ENCODE peak calls at places on chromosome 10, in five cellular contexts. V is ovary; E is lower lobe of right lung; X is MM.1S; U is CD4-positive, alpha-beta T cell. F is an unnamed sample.

GRCh38 chr10:36172054-36172531 is 530.0 kb upstream of the FZD8 start:
- DNase-seq in X (no peak), U (no peak), E (no peak), V (no peak), F (no peak)

GRCh38 chr10:102501201-102502028 is 1.1 kb downstream of the ACTR1A start:
- DNase-seq in U (no peak), E (no peak), V (no peak), X (peak; percentile 20), F (no peak)

GRCh38 chr10:42952358-42952757 is 124.5 kb upstream of the RET start:
- DNase-seq in U (no peak), E (peak; percentile 48), V (peak; percentile 19), X (no peak), F (peak; percentile 67)

GRCh38 chr10:106467506-106467905 is 697.0 kb downstream of the SORCS1 start:
- DNase-seq in U (no peak), V (no peak), X (no peak), E (no peak), F (no peak)

GRCh38 chr10:63027533-63027932 is 105.6 kb upstream of the NRBF2 start:
- DNase-seq in V (no peak), X (no peak), U (no peak), E (no peak), F (no peak)

GRCh38 chr10:14653271-14654161 is 121.2 kb downstream of the FAM107B start:
- DNase-seq in X (no peak), V (no peak), U (no peak), E (no peak), F (no peak)

GRCh38 chr10:427746-428519 is 261.5 kb downstream of the DIP2C start:
- DNase-seq in V (no peak), X (no peak), E (no peak), U (no peak), F (no peak)

GRCh38 chr10:46528675-46529615 is 27.5 kb downstream of the GPRIN2 start:
- DNase-seq in V (peak; percentile 25), E (peak; percentile 47), X (no peak), U (no peak), F (no peak)

GRCh38 chr10:124561206-124561605 is 99.6 kb downstream of the LHPP start:
- DNase-seq in V (peak; percentile 38), X (no peak), U (no peak), E (peak; percentile 20), F (peak; percentile 48)

GRCh38 chr10:103982639-103983038 is 15.7 kb downstream of the SLK start:
- DNase-seq in X (peak; percentile 53), V (no peak), E (no peak), U (no peak), F (no peak)

GRCh38 chr10:118873738-118874105 is 119.0 kb upstream of the CACUL1 start:
- DNase-seq in X (no peak), E (no peak), U (no peak), V (no peak), F (no peak)

GRCh38 chr10:310976-311639 is 175.9 kb downstream of the ZMYND11 start:
- DNase-seq in X (no peak), U (no peak), V (no peak), E (no peak), F (no peak)

GRCh38 chr10:126421745-126422144 is 33.5 kb upstream of the ADAM12 start:
- DNase-seq in V (no peak), X (no peak), E (no peak), U (no peak), F (no peak)

GRCh38 chr10:53140516-53140915 is 367.9 kb upstream of the MBL2 start:
- DNase-seq in E (no peak), X (no peak), V (no peak), U (no peak), F (no peak)

GRCh38 chr10:101617102-101617823 is 29.1 kb downstream of the DPCD start:
- DNase-seq in V (no peak), E (no peak), X (no peak), U (no peak), F (no peak)

GRCh38 chr10:117320050-117320665 is 55.1 kb downstream of the PDZD8 start:
- DNase-seq in E (no peak), V (no peak), U (no peak), X (peak; percentile 19), F (no peak)

GRCh38 chr10:7406712-7407333 is 4.0 kb downstream of the SFMBT2 start:
- DNase-seq in U (no peak), X (no peak), V (peak; percentile 76), E (no peak), F (no peak)

GRCh38 chr10:114856544-114857287 is 35.1 kb downstream of the FHIP2A start:
- DNase-seq in X (peak; percentile 42), E (no peak), V (no peak), U (no peak), F (no peak)

GRCh38 chr10:97065686-97066679 is 119.8 kb downstream of the SLIT1 start:
- DNase-seq in U (no peak), V (no peak), E (no peak), X (no peak), F (peak; percentile 46)

GRCh38 chr10:103598654-103599115 is 105.2 kb downstream of the NEURL1 start:
- DNase-seq in V (peak; percentile 70), X (no peak), E (no peak), U (no peak), F (no peak)

GRCh38 chr10:78382047-78382446 is 348.4 kb downstream of the RPS24 start:
- DNase-seq in V (no peak), X (no peak), E (no peak), U (no peak), F (no peak)

GRCh38 chr10:100879741-100880360 is 32.9 kb upstream of the SLF2 start:
- DNase-seq in V (no peak), U (no peak), X (no peak), E (no peak), F (no peak)

GRCh38 chr10:90587081-90587491 is 270.8 kb downstream of the HTR7 start:
- DNase-seq in U (no peak), V (no peak), E (no peak), X (no peak), F (no peak)

GRCh38 chr10:95663496-95663895 is 7.0 kb upstream of the ALDH18A1 start:
- DNase-seq in X (no peak), V (no peak), E (no peak), U (no peak), F (no peak)

GRCh38 chr10:69807122-69807521 is 5.4 kb downstream of the COL13A1 start:
- DNase-seq in X (no peak), E (no peak), U (no peak), V (no peak), F (no peak)

GRCh38 chr10:19702215-19702614 is 114.0 kb upstream of the PLXDC2 start:
- DNase-seq in E (no peak), V (no peak), U (no peak), X (no peak), F (no peak)

GRCh38 chr10:82969405-82969804 is 1094.4 kb downstream of the NRG3 start:
- DNase-seq in V (no peak), U (no peak), X (peak; percentile 40), E (no peak), F (no peak)
- TF ChIP-seq CTCF in V (no peak), U (no peak), X (peak; percentile 49), E (peak; percentile 28), F (peak; percentile 32)

GRCh38 chr10:131101011-131101410 is 210.5 kb downstream of the TCERG1L start:
- DNase-seq in E (peak; percentile 20), U (no peak), V (no peak), X (no peak), F (no peak)
- H3K9me3 ChIP-seq in E (no peaks in the 10 kb centered on the region), U (no peaks in the 10 kb centered on the region), V (no peaks in the 10 kb centered on the region), X (no peaks in the 10 kb centered on the region), F (no peaks in the 10 kb centered on the region)

GRCh38 chr10:87761153-87761552 is 56.9 kb downstream of the ATAD1 start:
- DNase-seq in E (no peak), U (no peak), X (no peak), V (no peak), F (no peak)
- TF ChIP-seq CTCF in E (no peak), U (no peak), X (no peak), V (no peak), F (no peak)

DNA sequence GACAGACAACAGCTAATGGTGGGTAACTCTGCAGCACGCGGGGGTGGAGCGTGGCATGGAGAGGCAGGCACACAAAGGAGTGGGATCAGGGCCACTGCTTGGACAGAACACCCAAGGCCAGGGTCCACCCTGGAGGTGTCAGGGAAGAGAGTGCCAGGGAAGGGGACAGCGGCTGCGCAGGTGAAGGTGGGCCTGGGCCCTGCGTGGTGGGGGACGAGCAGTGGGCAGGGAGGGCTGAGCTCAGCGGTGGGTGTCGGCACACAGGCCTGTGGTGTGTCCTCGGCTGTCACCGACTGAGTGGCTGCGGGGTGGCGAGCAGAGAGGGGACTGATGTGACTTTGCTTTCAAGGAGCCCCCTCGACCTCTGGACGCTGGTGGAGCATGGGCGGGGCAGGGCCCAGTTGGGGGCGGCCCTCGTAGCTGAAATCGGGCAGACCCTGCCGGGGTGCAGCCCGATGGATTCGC is 8.4 kb upstream of the SCART1 start:
- DNase-seq in U (no peak), E (no peak), X (no peak), V (no peak), F (no peak)
- H3K9me3 ChIP-seq in U (peaks cover 31% of the 10 kb centered on the region), E (peaks cover 27% of the 10 kb centered on the region), X (no peaks in the 10 kb centered on the region), V (no peaks in the 10 kb centered on the region), F (peaks cover 16% of the 10 kb centered on the region)

GRCh38 chr10:111277685-111278084 is 200.9 kb downstream of the ADRA2A start:
- DNase-seq in X (no peak), E (no peak), V (no peak), U (no peak), F (no peak)
- TF ChIP-seq CTCF in X (no peak), E (no peak), V (no peak), U (no peak), F (no peak)

F was measured in upper lobe of right lung.